ENCODE peak calls at places on chromosomes 3 and 15, in eight cellular contexts. One of them, this sample, is unnamed.

GRCh38 chr3:149299938-149300791 is 33.3 kb downstream of the TM4SF18 start:
- DNase-seq in psoas muscle: no peak
- DNase-seq in AG09309: peak
- DNase-seq in CD8-positive, alpha-beta T cell: no peak
- DNase-seq in IMR-90: peak
- DNase-seq in fibroblast of mammary gland: peak
- DNase-seq in cardiac muscle cell: peak
- DNase-seq in kidney: no peak
- DNase-seq in this sample: peak

GRCh38 chr15:98872777-98873176 is 134.8 kb downstream of the PGPEP1L start:
- DNase-seq in psoas muscle: no peak
- DNase-seq in AG09309: no peak
- DNase-seq in CD8-positive, alpha-beta T cell: no peak
- DNase-seq in IMR-90: no peak
- DNase-seq in fibroblast of mammary gland: no peak
- DNase-seq in cardiac muscle cell: no peak
- DNase-seq in kidney: no peak
- DNase-seq in this sample: peak

GRCh38 chr15:70018646-70019600 is 78.8 kb downstream of the TLE3 start:
- DNase-seq in psoas muscle: no peak
- DNase-seq in AG09309: no peak
- DNase-seq in CD8-positive, alpha-beta T cell: no peak
- DNase-seq in IMR-90: no peak
- DNase-seq in fibroblast of mammary gland: no peak
- DNase-seq in cardiac muscle cell: no peak
- DNase-seq in kidney: peak
- DNase-seq in this sample: no peak

GRCh38 chr3:16802382-16802781 is 82.4 kb upstream of the PLCL2 start:
- DNase-seq in psoas muscle: no peak
- DNase-seq in AG09309: no peak
- DNase-seq in CD8-positive, alpha-beta T cell: no peak
- DNase-seq in IMR-90: no peak
- DNase-seq in fibroblast of mammary gland: no peak
- DNase-seq in cardiac muscle cell: no peak
- DNase-seq in kidney: no peak
- DNase-seq in this sample: no peak

GRCh38 chr15:52368402-52368801 is 72.8 kb upstream of the MYO5C start:
- DNase-seq in psoas muscle: no peak
- DNase-seq in AG09309: no peak
- DNase-seq in CD8-positive, alpha-beta T cell: no peak
- DNase-seq in IMR-90: no peak
- DNase-seq in fibroblast of mammary gland: no peak
- DNase-seq in cardiac muscle cell: no peak
- DNase-seq in kidney: no peak
- DNase-seq in this sample: no peak

GRCh38 chr3:73021301-73021700 is 24.7 kb downstream of the PPP4R2 start:
- DNase-seq in psoas muscle: no peak
- DNase-seq in AG09309: no peak
- DNase-seq in CD8-positive, alpha-beta T cell: no peak
- DNase-seq in IMR-90: no peak
- DNase-seq in fibroblast of mammary gland: no peak
- DNase-seq in cardiac muscle cell: no peak
- DNase-seq in kidney: no peak
- DNase-seq in this sample: no peak

GRCh38 chr15:73560501-73561117 is 72.6 kb downstream of the NPTN start:
- DNase-seq in psoas muscle: no peak
- DNase-seq in AG09309: peak
- DNase-seq in CD8-positive, alpha-beta T cell: no peak
- DNase-seq in IMR-90: peak
- DNase-seq in fibroblast of mammary gland: peak
- DNase-seq in cardiac muscle cell: peak
- DNase-seq in kidney: no peak
- DNase-seq in this sample: peak

GRCh38 chr15:84634228-84634837 is 19.8 kb downstream of the WDR73 start:
- DNase-seq in psoas muscle: no peak
- DNase-seq in AG09309: no peak
- DNase-seq in CD8-positive, alpha-beta T cell: no peak
- DNase-seq in IMR-90: no peak
- DNase-seq in fibroblast of mammary gland: no peak
- DNase-seq in cardiac muscle cell: no peak
- DNase-seq in kidney: no peak
- DNase-seq in this sample: no peak

GRCh38 chr3:87229113-87229512 is 2.0 kb downstream of the CHMP2B start:
- DNase-seq in psoas muscle: no peak
- DNase-seq in AG09309: no peak
- DNase-seq in CD8-positive, alpha-beta T cell: no peak
- DNase-seq in IMR-90: no peak
- DNase-seq in fibroblast of mammary gland: no peak
- DNase-seq in cardiac muscle cell: no peak
- DNase-seq in kidney: no peak
- DNase-seq in this sample: no peak

GRCh38 chr3:187521546-187521945 is 148.6 kb downstream of the SST start:
- DNase-seq in psoas muscle: no peak
- DNase-seq in AG09309: no peak
- DNase-seq in CD8-positive, alpha-beta T cell: no peak
- DNase-seq in IMR-90: no peak
- DNase-seq in fibroblast of mammary gland: no peak
- DNase-seq in cardiac muscle cell: no peak
- DNase-seq in kidney: no peak
- DNase-seq in this sample: no peak

GRCh38 chr3:16251316-16252085 is 13.2 kb downstream of the DPH3 start:
- DNase-seq in psoas muscle: no peak
- DNase-seq in AG09309: no peak
- DNase-seq in CD8-positive, alpha-beta T cell: no peak
- DNase-seq in IMR-90: no peak
- DNase-seq in fibroblast of mammary gland: no peak
- DNase-seq in cardiac muscle cell: no peak
- DNase-seq in kidney: no peak
- DNase-seq in this sample: no peak

GRCh38 chr3:62604301-62604700 is 231.0 kb upstream of the FEZF2 start:
- DNase-seq in psoas muscle: no peak
- DNase-seq in AG09309: peak
- DNase-seq in CD8-positive, alpha-beta T cell: no peak
- DNase-seq in IMR-90: peak
- DNase-seq in fibroblast of mammary gland: peak
- DNase-seq in cardiac muscle cell: no peak
- DNase-seq in kidney: no peak
- DNase-seq in this sample: peak

GRCh38 chr3:61251174-61251972 is at the start of gene FHIT:
- DNase-seq in psoas muscle: peak
- DNase-seq in AG09309: peak
- DNase-seq in CD8-positive, alpha-beta T cell: peak
- DNase-seq in IMR-90: peak
- DNase-seq in fibroblast of mammary gland: peak
- DNase-seq in cardiac muscle cell: peak
- DNase-seq in kidney: peak
- DNase-seq in this sample: peak

GRCh38 chr3:127037423-127037841 is 54.5 kb downstream of the PLXNA1 start:
- DNase-seq in psoas muscle: peak
- DNase-seq in AG09309: no peak
- DNase-seq in CD8-positive, alpha-beta T cell: no peak
- DNase-seq in IMR-90: no peak
- DNase-seq in fibroblast of mammary gland: no peak
- DNase-seq in cardiac muscle cell: no peak
- DNase-seq in kidney: peak
- DNase-seq in this sample: no peak

GRCh38 chr3:66928252-66928651 is 69.9 kb upstream of the KBTBD8 start:
- DNase-seq in psoas muscle: no peak
- DNase-seq in AG09309: no peak
- DNase-seq in CD8-positive, alpha-beta T cell: no peak
- DNase-seq in IMR-90: no peak
- DNase-seq in fibroblast of mammary gland: no peak
- DNase-seq in cardiac muscle cell: no peak
- DNase-seq in kidney: no peak
- DNase-seq in this sample: no peak

GRCh38 chr3:66931286-66931685 is 66.8 kb upstream of the KBTBD8 start:
- DNase-seq in psoas muscle: no peak
- DNase-seq in AG09309: no peak
- DNase-seq in CD8-positive, alpha-beta T cell: no peak
- DNase-seq in IMR-90: no peak
- DNase-seq in fibroblast of mammary gland: no peak
- DNase-seq in cardiac muscle cell: peak
- DNase-seq in kidney: no peak
- DNase-seq in this sample: no peak

GRCh38 chr3:66933233-66933632 is 64.9 kb upstream of the KBTBD8 start:
- DNase-seq in psoas muscle: no peak
- DNase-seq in AG09309: no peak
- DNase-seq in CD8-positive, alpha-beta T cell: no peak
- DNase-seq in IMR-90: no peak
- DNase-seq in fibroblast of mammary gland: no peak
- DNase-seq in cardiac muscle cell: no peak
- DNase-seq in kidney: no peak
- DNase-seq in this sample: no peak

GRCh38 chr3:66934041-66934440 is 64.1 kb upstream of the KBTBD8 start:
- DNase-seq in psoas muscle: no peak
- DNase-seq in AG09309: no peak
- DNase-seq in CD8-positive, alpha-beta T cell: no peak
- DNase-seq in IMR-90: no peak
- DNase-seq in fibroblast of mammary gland: no peak
- DNase-seq in cardiac muscle cell: no peak
- DNase-seq in kidney: no peak
- DNase-seq in this sample: no peak

GRCh38 chr3:66931699-66932098 is 66.4 kb upstream of the KBTBD8 start:
- DNase-seq in psoas muscle: no peak
- DNase-seq in AG09309: no peak
- DNase-seq in CD8-positive, alpha-beta T cell: no peak
- DNase-seq in IMR-90: no peak
- DNase-seq in fibroblast of mammary gland: no peak
- DNase-seq in cardiac muscle cell: no peak
- DNase-seq in kidney: no peak
- DNase-seq in this sample: no peak
- TF ChIP-seq CTCF in psoas muscle: no peak
- TF ChIP-seq CTCF in AG09309: no peak
- TF ChIP-seq CTCF in CD8-positive, alpha-beta T cell: no peak
- TF ChIP-seq CTCF in IMR-90: no peak
- TF ChIP-seq CTCF in fibroblast of mammary gland: no peak
- TF ChIP-seq CTCF in cardiac muscle cell: no peak
- TF ChIP-seq CTCF in kidney: no peak
- TF ChIP-seq CTCF in this sample: no peak

DNA sequence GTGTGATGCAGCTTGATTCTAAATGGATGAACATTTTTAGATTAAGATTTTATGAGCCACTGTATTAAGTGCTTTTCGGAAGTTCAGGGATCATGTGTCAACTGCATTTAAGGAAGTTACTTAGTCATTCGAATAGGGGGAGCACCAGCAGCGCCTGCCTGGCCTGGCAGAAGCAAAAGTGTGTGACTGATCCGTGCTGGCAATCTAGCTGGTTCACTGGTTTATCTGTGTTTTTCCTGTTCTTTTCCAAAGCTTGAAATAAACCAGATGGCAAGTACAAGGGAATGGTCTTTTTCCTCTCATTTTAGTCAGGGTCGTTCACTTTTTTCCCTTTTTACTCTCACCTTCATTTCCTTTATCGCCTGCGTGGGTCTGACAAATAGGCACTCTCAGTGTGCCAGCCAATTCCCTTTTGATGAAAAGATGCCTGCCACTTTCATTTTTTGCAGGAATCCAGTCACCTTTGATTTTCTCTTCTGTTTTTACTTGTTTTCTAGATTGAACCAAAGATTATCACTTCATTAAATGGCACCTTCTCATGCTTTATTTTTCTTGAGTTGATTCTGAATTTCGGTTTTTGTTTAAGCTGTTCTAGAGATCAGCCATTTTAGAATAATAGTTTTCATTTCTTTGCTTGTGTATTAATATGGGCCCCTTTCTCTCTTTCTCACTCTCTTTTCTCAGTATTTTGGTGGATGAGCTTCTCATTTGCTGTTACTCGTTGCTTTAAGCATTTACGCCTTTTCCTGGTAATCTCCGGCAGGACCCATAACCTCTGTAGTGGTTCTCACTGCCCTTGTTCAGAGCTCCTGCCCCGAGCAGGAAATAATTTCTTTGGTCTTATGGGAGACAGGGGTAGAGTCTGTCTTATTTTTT is 2.8 kb downstream of the ABHD2 start:
- DNase-seq in psoas muscle: peak
- DNase-seq in AG09309: peak
- DNase-seq in CD8-positive, alpha-beta T cell: no peak
- DNase-seq in IMR-90: peak
- DNase-seq in fibroblast of mammary gland: peak
- DNase-seq in cardiac muscle cell: peak
- DNase-seq in kidney: peak
- DNase-seq in this sample: peak
- H3K4me3 ChIP-seq in psoas muscle: peak
- H3K4me3 ChIP-seq in AG09309: no peak
- H3K4me3 ChIP-seq in CD8-positive, alpha-beta T cell: peak
- H3K4me3 ChIP-seq in IMR-90: peak
- H3K4me3 ChIP-seq in fibroblast of mammary gland: no peak
- H3K4me3 ChIP-seq in cardiac muscle cell: no peak
- H3K4me3 ChIP-seq in kidney: peak
- H3K4me3 ChIP-seq in this sample: no peak

DNA sequence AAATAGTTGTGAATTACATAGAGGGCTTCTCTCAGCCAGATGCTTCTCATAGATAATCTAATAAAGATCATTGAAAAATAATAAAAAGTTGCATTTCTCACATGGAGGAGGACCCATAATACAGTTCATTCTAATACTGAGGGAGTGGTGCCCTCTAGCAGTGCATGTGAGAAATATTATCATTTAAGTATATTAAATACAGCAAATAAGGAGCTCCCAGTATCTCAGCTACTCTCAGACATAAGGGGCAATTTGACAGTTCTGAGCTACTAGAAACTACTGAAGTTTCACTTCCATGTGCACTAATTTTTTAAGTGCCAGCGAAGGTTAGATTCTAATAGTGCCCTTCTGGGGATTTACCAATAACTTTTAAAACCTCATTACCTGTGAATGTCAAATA is 188.3 kb downstream of the IL5RA start:
- DNase-seq in psoas muscle: no peak
- DNase-seq in AG09309: no peak
- DNase-seq in CD8-positive, alpha-beta T cell: no peak
- DNase-seq in IMR-90: no peak
- DNase-seq in fibroblast of mammary gland: peak
- DNase-seq in cardiac muscle cell: peak
- DNase-seq in kidney: no peak
- DNase-seq in this sample: peak
- TF ChIP-seq CTCF in psoas muscle: peak
- TF ChIP-seq CTCF in AG09309: no peak
- TF ChIP-seq CTCF in CD8-positive, alpha-beta T cell: no peak
- TF ChIP-seq CTCF in IMR-90: peak
- TF ChIP-seq CTCF in fibroblast of mammary gland: peak
- TF ChIP-seq CTCF in cardiac muscle cell: peak
- TF ChIP-seq CTCF in kidney: peak
- TF ChIP-seq CTCF in this sample: peak

DNA sequence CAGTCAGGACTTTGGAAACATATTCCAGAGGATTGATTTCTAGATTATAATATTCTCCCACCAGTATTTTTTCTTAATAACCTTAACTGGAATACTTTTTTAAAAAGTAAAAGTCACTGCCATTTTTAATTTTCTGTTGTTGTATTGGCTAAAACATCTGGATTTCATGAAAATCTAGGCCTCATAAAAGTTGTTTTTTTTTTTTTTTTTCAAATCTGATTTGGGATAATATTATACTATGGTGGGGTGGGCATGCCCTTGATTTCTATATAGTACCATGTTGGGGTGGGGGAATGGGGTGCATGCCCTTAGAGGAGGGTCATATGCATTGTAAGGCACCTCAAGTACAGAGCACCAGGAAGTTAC is 9.1 kb downstream of the TPM1 start:
- DNase-seq in psoas muscle: no peak
- DNase-seq in AG09309: no peak
- DNase-seq in CD8-positive, alpha-beta T cell: no peak
- DNase-seq in IMR-90: no peak
- DNase-seq in fibroblast of mammary gland: no peak
- DNase-seq in cardiac muscle cell: no peak
- DNase-seq in kidney: no peak
- DNase-seq in this sample: no peak
- H3K4me3 ChIP-seq in psoas muscle: no peak
- H3K4me3 ChIP-seq in AG09309: no peak
- H3K4me3 ChIP-seq in CD8-positive, alpha-beta T cell: no peak
- H3K4me3 ChIP-seq in IMR-90: no peak
- H3K4me3 ChIP-seq in fibroblast of mammary gland: no peak
- H3K4me3 ChIP-seq in cardiac muscle cell: no peak
- H3K4me3 ChIP-seq in kidney: no peak
- H3K4me3 ChIP-seq in this sample: no peak